ENCODE peak calls at places on chromosomes 1 and 21, in four cellular contexts. M is activated CD4-positive, alpha-beta T cell treated with anti-CD3 and anti-CD28 coated beads, Interleukin-2, amount 50 U/mL, for 1 hour; Q is AG08395; N is AG09319. Y is an unnamed sample.

GRCh38 chr1:110424699-110425098 is 17.2 kb upstream of the LAMTOR5 start:
- DNase-seq in M (no peak), Q (no peak), N (no peak), Y (no peak)

GRCh38 chr1:23343246-23344110 is 606 bp downstream of the HNRNPR start:
- DNase-seq in M (peak), Q (peak), N (no peak), Y (peak)

GRCh38 chr1:82343381-82343780 is 542.6 kb downstream of the ADGRL2 start:
- DNase-seq in M (no peak), Q (no peak), N (no peak), Y (no peak)

GRCh38 chr1:246705368-246705767 is 18.8 kb upstream of the SCCPDH start:
- DNase-seq in M (no peak), Q (peak), N (peak), Y (no peak)

GRCh38 chr1:27448982-27449381 is 41.0 kb downstream of the WASF2 start:
- DNase-seq in M (no peak), Q (no peak), N (no peak), Y (no peak)

GRCh38 chr1:233020441-233020840 is 70.0 kb downstream of the NTPCR start:
- DNase-seq in M (no peak), Q (no peak), N (no peak), Y (no peak)

GRCh38 chr1:78231477-78231876 is 185.7 kb downstream of the GIPC2 start:
- DNase-seq in M (no peak), Q (no peak), N (no peak), Y (no peak)

GRCh38 chr1:77829851-77830250 is 50.4 kb downstream of the MIGA1 start:
- DNase-seq in M (no peak), Q (no peak), N (no peak), Y (no peak)

GRCh38 chr1:104768466-104768865 is 1018.8 kb downstream of the AMY1C start:
- DNase-seq in M (no peak), Q (no peak), N (no peak), Y (no peak)

GRCh38 chr1:94919241-94920030 is 7.5 kb downstream of the CNN3 start:
- DNase-seq in M (no peak), Q (no peak), N (no peak), Y (no peak)

GRCh38 chr1:178941849-178942248 is 71.0 kb upstream of the ANGPTL1 start:
- DNase-seq in M (no peak), Q (no peak), N (peak), Y (no peak)

GRCh38 chr1:185776521-185776920 is 42.3 kb downstream of the HMCN1 start:
- DNase-seq in M (no peak), Q (no peak), N (no peak), Y (no peak)

GRCh38 chr1:162722036-162722435 is 68.5 kb upstream of the HSD17B7 start:
- DNase-seq in M (no peak), Q (no peak), N (no peak), Y (no peak)

GRCh38 chr21:28069446-28069845 is 923.2 kb downstream of the LTN1 start:
- DNase-seq in M (no peak), Q (peak), N (peak), Y (no peak)

GRCh38 chr1:44811714-44812151 is 3.4 kb downstream of the BTBD19 start:
- DNase-seq in M (no peak), Q (peak), N (peak), Y (no peak)

GRCh38 chr1:63330331-63330916 is 8.1 kb downstream of the FOXD3 start:
- DNase-seq in M (no peak), Q (no peak), N (no peak), Y (no peak)

GRCh38 chr1:147210987-147211386 is 14.2 kb downstream of the FMO5 start:
- DNase-seq in M (no peak), Q (no peak), N (no peak), Y (no peak)

GRCh38 chr1:80248886-80249285 is 1242.4 kb upstream of the ADGRL4 start:
- DNase-seq in M (no peak), Q (no peak), N (no peak), Y (no peak)

GRCh38 chr1:245606157-245606725 is 451.5 kb downstream of the KIF26B start:
- DNase-seq in M (no peak), Q (no peak), N (no peak), Y (no peak)

GRCh38 chr1:245463392-245464165 is 308.8 kb downstream of the KIF26B start:
- DNase-seq in M (no peak), Q (no peak), N (no peak), Y (no peak)

Y was measured in CD4-positive, alpha-beta memory T cell.